ENCODE peak calls at places on chromosomes 4 and X, in seven cellular contexts. One of them, this sample, is unnamed.

GRCh38 chrX:40003071-40003981 is 94.4 kb downstream of the BCOR start:
- DNase-seq in DND-41: peak; percentile 11
- DNase-seq in OCI-LY7: no peak
- DNase-seq in AG10803: no peak
- DNase-seq in AG09309: no peak
- DNase-seq in body of pancreas: no peak
- DNase-seq in GM12865: no peak
- DNase-seq in this sample: no peak

GRCh38 chrX:319579-320125 is 1.1 kb upstream of the GTPBP6 start:
- DNase-seq in DND-41: no peak
- DNase-seq in OCI-LY7: no peak
- DNase-seq in AG10803: no peak
- DNase-seq in AG09309: no peak
- DNase-seq in body of pancreas: no peak
- DNase-seq in GM12865: no peak
- DNase-seq in this sample: no peak

GRCh38 chr4:75698162-75698962 is 25.2 kb upstream of the G3BP2 start:
- DNase-seq in DND-41: no peak
- DNase-seq in OCI-LY7: peak; percentile 53
- DNase-seq in AG10803: no peak
- DNase-seq in AG09309: no peak
- DNase-seq in body of pancreas: no peak
- DNase-seq in GM12865: peak; percentile 82
- DNase-seq in this sample: no peak

GRCh38 chr4:142406917-142407501 is 439.1 kb downstream of the INPP4B start:
- DNase-seq in DND-41: peak; percentile 29
- DNase-seq in OCI-LY7: no peak
- DNase-seq in AG10803: no peak
- DNase-seq in AG09309: no peak
- DNase-seq in body of pancreas: no peak
- DNase-seq in GM12865: no peak
- DNase-seq in this sample: no peak

GRCh38 chr4:168715889-168716288 is 219.0 kb downstream of the PALLD start:
- DNase-seq in DND-41: no peak
- DNase-seq in OCI-LY7: no peak
- DNase-seq in AG10803: no peak
- DNase-seq in AG09309: no peak
- DNase-seq in body of pancreas: no peak
- DNase-seq in GM12865: no peak
- DNase-seq in this sample: no peak

GRCh38 chrX:79572566-79572965 is 205.4 kb upstream of the ITM2A start:
- DNase-seq in DND-41: no peak
- DNase-seq in OCI-LY7: no peak
- DNase-seq in AG10803: no peak
- DNase-seq in AG09309: no peak
- DNase-seq in body of pancreas: no peak
- DNase-seq in GM12865: no peak
- DNase-seq in this sample: peak; percentile 1

GRCh38 chr4:169523796-169524195 is 88.6 kb downstream of the NEK1 start:
- DNase-seq in DND-41: no peak
- DNase-seq in OCI-LY7: no peak
- DNase-seq in AG10803: no peak
- DNase-seq in AG09309: no peak
- DNase-seq in body of pancreas: no peak
- DNase-seq in GM12865: no peak
- DNase-seq in this sample: no peak

GRCh38 chrX:20412871-20413486 is 146.3 kb upstream of the RPS6KA3 start:
- DNase-seq in DND-41: peak; percentile 58
- DNase-seq in OCI-LY7: peak; percentile 4
- DNase-seq in AG10803: no peak
- DNase-seq in AG09309: no peak
- DNase-seq in body of pancreas: no peak
- DNase-seq in GM12865: peak; percentile 73
- DNase-seq in this sample: no peak

GRCh38 chr4:29560452-29560851 is 1159.7 kb upstream of the PCDH7 start:
- DNase-seq in DND-41: no peak
- DNase-seq in OCI-LY7: no peak
- DNase-seq in AG10803: no peak
- DNase-seq in AG09309: no peak
- DNase-seq in body of pancreas: no peak
- DNase-seq in GM12865: no peak
- DNase-seq in this sample: peak; percentile 82

GRCh38 chr4:47145630-47146029 is 114.3 kb downstream of the GABRB1 start:
- DNase-seq in DND-41: no peak
- DNase-seq in OCI-LY7: no peak
- DNase-seq in AG10803: peak; percentile 4
- DNase-seq in AG09309: no peak
- DNase-seq in body of pancreas: no peak
- DNase-seq in GM12865: peak; percentile 89
- DNase-seq in this sample: peak; percentile 9

GRCh38 chrX:55867254-55867653 is 149.7 kb downstream of the RRAGB start:
- DNase-seq in DND-41: no peak
- DNase-seq in OCI-LY7: no peak
- DNase-seq in AG10803: peak; percentile 2
- DNase-seq in AG09309: no peak
- DNase-seq in body of pancreas: no peak
- DNase-seq in GM12865: peak; percentile 81
- DNase-seq in this sample: peak; percentile 52

GRCh38 chrX:51614353-51614752 is 4.4 kb downstream of the CENPVL3 start:
- DNase-seq in DND-41: no peak
- DNase-seq in OCI-LY7: peak; percentile 51
- DNase-seq in AG10803: peak; percentile 59
- DNase-seq in AG09309: peak; percentile 11
- DNase-seq in body of pancreas: no peak
- DNase-seq in GM12865: peak; percentile 3
- DNase-seq in this sample: peak; percentile 0

GRCh38 chrX:3527811-3528210 is 181.4 kb upstream of the MXRA5 start:
- DNase-seq in DND-41: no peak
- DNase-seq in OCI-LY7: no peak
- DNase-seq in AG10803: no peak
- DNase-seq in AG09309: no peak
- DNase-seq in body of pancreas: no peak
- DNase-seq in GM12865: no peak
- DNase-seq in this sample: no peak

GRCh38 chr4:30722916-30723270 is 2.7 kb downstream of the PCDH7 start:
- DNase-seq in DND-41: no peak
- DNase-seq in OCI-LY7: no peak
- DNase-seq in AG10803: no peak
- DNase-seq in AG09309: no peak
- DNase-seq in body of pancreas: no peak
- DNase-seq in GM12865: no peak
- DNase-seq in this sample: no peak

GRCh38 chr4:113958766-113959540 is 20.5 kb downstream of the ARSJ start:
- DNase-seq in DND-41: no peak
- DNase-seq in OCI-LY7: no peak
- DNase-seq in AG10803: peak; percentile 96
- DNase-seq in AG09309: peak; percentile 85
- DNase-seq in body of pancreas: no peak
- DNase-seq in GM12865: peak; percentile 10
- DNase-seq in this sample: peak; percentile 95

GRCh38 chrX:108072746-108073145 is 18.6 kb downstream of the PSMD10 start:
- DNase-seq in DND-41: no peak
- DNase-seq in OCI-LY7: no peak
- DNase-seq in AG10803: no peak
- DNase-seq in AG09309: no peak
- DNase-seq in body of pancreas: no peak
- DNase-seq in GM12865: no peak
- DNase-seq in this sample: no peak

GRCh38 chrX:11725631-11726442 is 32.2 kb upstream of the MSL3 start:
- DNase-seq in DND-41: no peak
- DNase-seq in OCI-LY7: no peak
- DNase-seq in AG10803: no peak
- DNase-seq in AG09309: no peak
- DNase-seq in body of pancreas: no peak
- DNase-seq in GM12865: no peak
- DNase-seq in this sample: no peak

GRCh38 chrX:11728556-11728955 is 29.5 kb upstream of the MSL3 start:
- DNase-seq in DND-41: no peak
- DNase-seq in OCI-LY7: no peak
- DNase-seq in AG10803: no peak
- DNase-seq in AG09309: no peak
- DNase-seq in body of pancreas: no peak
- DNase-seq in GM12865: no peak
- DNase-seq in this sample: no peak

GRCh38 chrX:11722304-11722703 is 35.7 kb upstream of the MSL3 start:
- DNase-seq in DND-41: no peak
- DNase-seq in OCI-LY7: no peak
- DNase-seq in AG10803: no peak
- DNase-seq in AG09309: no peak
- DNase-seq in body of pancreas: no peak
- DNase-seq in GM12865: no peak
- DNase-seq in this sample: no peak

GRCh38 chrX:11724122-11725017 is 33.7 kb upstream of the MSL3 start:
- DNase-seq in DND-41: peak; percentile 4
- DNase-seq in OCI-LY7: peak; percentile 29
- DNase-seq in AG10803: peak; percentile 30
- DNase-seq in AG09309: peak; percentile 1
- DNase-seq in body of pancreas: no peak
- DNase-seq in GM12865: peak; percentile 53
- DNase-seq in this sample: no peak
- TF ChIP-seq CTCF in DND-41: peak; percentile 59
- TF ChIP-seq CTCF in OCI-LY7: peak; percentile 82
- TF ChIP-seq CTCF in AG10803: peak; percentile 71
- TF ChIP-seq CTCF in AG09309: peak; percentile 68
- TF ChIP-seq CTCF in body of pancreas: peak; percentile 49
- TF ChIP-seq CTCF in GM12865: peak; percentile 58
- TF ChIP-seq CTCF in this sample: peak; percentile 68

GRCh38 chr4:8442596-8443358 is 2.2 kb downstream of the TRMT44 start:
- DNase-seq in DND-41: no peak
- DNase-seq in OCI-LY7: no peak
- DNase-seq in AG10803: no peak
- DNase-seq in AG09309: no peak
- DNase-seq in body of pancreas: no peak
- DNase-seq in GM12865: no peak
- DNase-seq in this sample: no peak
- H3K4me3 ChIP-seq in DND-41: no peak overlapping the region
- H3K4me3 ChIP-seq in OCI-LY7: peak overlapping the region; percentile 98
- H3K4me3 ChIP-seq in AG10803: no peak overlapping the region
- H3K4me3 ChIP-seq in AG09309: no peak overlapping the region
- H3K4me3 ChIP-seq in body of pancreas: no peak overlapping the region
- H3K4me3 ChIP-seq in GM12865: no peak overlapping the region
- H3K4me3 ChIP-seq in this sample: peak overlapping the region; percentile 96

GRCh38 chr4:73448448-73449203 is 12.6 kb downstream of the AFP start:
- DNase-seq in DND-41: no peak
- DNase-seq in OCI-LY7: no peak
- DNase-seq in AG10803: no peak
- DNase-seq in AG09309: no peak
- DNase-seq in body of pancreas: no peak
- DNase-seq in GM12865: no peak
- DNase-seq in this sample: no peak
- TF ChIP-seq CTCF in DND-41: no peak
- TF ChIP-seq CTCF in OCI-LY7: no peak
- TF ChIP-seq CTCF in AG10803: no peak
- TF ChIP-seq CTCF in AG09309: no peak
- TF ChIP-seq CTCF in body of pancreas: no peak
- TF ChIP-seq CTCF in GM12865: no peak
- TF ChIP-seq CTCF in this sample: no peak

GRCh38 chr4:79621061-79621460 is 213.0 kb upstream of the GK2 start:
- DNase-seq in DND-41: no peak
- DNase-seq in OCI-LY7: no peak
- DNase-seq in AG10803: no peak
- DNase-seq in AG09309: no peak
- DNase-seq in body of pancreas: no peak
- DNase-seq in GM12865: no peak
- DNase-seq in this sample: no peak

GRCh38 chr4:79620627-79621026 is 212.6 kb upstream of the GK2 start:
- DNase-seq in DND-41: no peak
- DNase-seq in OCI-LY7: no peak
- DNase-seq in AG10803: no peak
- DNase-seq in AG09309: no peak
- DNase-seq in body of pancreas: no peak
- DNase-seq in GM12865: no peak
- DNase-seq in this sample: no peak

GRCh38 chr4:79626102-79626501 is 218.1 kb upstream of the GK2 start:
- DNase-seq in DND-41: no peak
- DNase-seq in OCI-LY7: no peak
- DNase-seq in AG10803: no peak
- DNase-seq in AG09309: no peak
- DNase-seq in body of pancreas: no peak
- DNase-seq in GM12865: no peak
- DNase-seq in this sample: no peak

GRCh38 chr4:79623125-79623905 is 215.3 kb upstream of the GK2 start:
- DNase-seq in DND-41: no peak
- DNase-seq in OCI-LY7: no peak
- DNase-seq in AG10803: peak; percentile 25
- DNase-seq in AG09309: no peak
- DNase-seq in body of pancreas: no peak
- DNase-seq in GM12865: no peak
- DNase-seq in this sample: no peak
- H3K4me3 ChIP-seq in DND-41: no peak overlapping the region
- H3K4me3 ChIP-seq in OCI-LY7: no peak overlapping the region
- H3K4me3 ChIP-seq in AG10803: peak overlapping the region; percentile 5
- H3K4me3 ChIP-seq in AG09309: no peak overlapping the region
- H3K4me3 ChIP-seq in body of pancreas: no peak overlapping the region
- H3K4me3 ChIP-seq in GM12865: no peak overlapping the region
- H3K4me3 ChIP-seq in this sample: no peak overlapping the region

DNA sequence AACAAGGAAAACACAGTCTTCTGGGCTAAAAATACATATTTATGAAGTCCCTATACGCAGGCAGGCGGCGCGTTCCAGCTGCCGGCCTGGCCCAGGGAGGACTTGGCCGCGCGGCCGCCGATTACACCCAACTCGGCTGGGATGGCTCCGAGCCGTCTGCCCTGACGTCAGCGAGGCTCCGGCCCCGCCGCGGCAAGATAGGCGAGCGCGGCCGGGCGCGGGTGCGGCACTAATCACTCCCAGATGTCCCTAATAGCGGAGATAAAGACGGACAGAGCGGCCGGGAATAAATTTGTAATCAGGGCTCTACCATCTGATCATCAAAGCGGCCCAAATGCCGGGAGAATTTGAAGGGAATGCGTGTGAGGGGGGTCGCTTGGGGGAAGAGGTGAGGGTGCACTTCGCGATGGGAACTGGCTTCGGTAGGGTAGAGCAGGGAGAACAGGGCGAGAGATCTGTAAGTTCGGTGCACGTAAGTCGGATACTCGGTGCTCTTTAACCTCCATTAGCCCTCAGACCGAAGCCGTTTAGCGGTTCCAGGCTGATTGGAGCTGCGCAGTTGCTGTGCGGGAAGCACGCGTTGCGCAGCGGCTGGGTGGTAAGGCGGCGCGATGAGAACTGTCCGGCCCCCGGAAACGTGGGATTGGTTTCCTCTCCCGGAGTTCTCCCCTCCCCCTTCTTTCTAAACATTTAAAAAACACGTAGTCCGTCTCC is 7.7 kb downstream of the HAND2 start:
- DNase-seq in DND-41: no peak
- DNase-seq in OCI-LY7: no peak
- DNase-seq in AG10803: peak; percentile 89
- DNase-seq in AG09309: peak; percentile 54
- DNase-seq in body of pancreas: peak; percentile 61
- DNase-seq in GM12865: no peak
- DNase-seq in this sample: no peak
- TF ChIP-seq CTCF in DND-41: no peak
- TF ChIP-seq CTCF in OCI-LY7: no peak
- TF ChIP-seq CTCF in AG10803: peak; percentile 28
- TF ChIP-seq CTCF in AG09309: no peak
- TF ChIP-seq CTCF in body of pancreas: no peak
- TF ChIP-seq CTCF in GM12865: no peak
- TF ChIP-seq CTCF in this sample: no peak

DNA sequence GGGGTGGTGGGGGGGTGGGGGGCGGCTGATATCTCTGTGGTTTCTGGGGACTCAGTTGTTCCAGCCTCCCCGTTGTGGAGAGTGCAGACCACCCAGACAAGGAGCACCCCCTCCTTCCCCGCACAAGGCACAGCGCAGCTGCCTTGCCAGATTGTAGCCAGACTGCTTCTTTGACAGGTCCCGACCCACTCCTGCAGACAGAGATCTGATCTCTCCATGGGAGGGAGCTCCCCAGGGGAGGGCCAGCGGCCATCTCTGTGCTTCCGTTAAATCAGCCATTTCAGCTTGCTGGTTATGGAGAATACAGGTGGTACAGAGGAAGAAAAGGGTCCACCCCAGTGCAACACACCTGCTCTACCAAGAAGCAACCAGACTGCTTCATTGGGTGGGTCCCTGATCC is 80.8 kb downstream of the FGF16 start:
- DNase-seq in DND-41: no peak
- DNase-seq in OCI-LY7: no peak
- DNase-seq in AG10803: no peak
- DNase-seq in AG09309: no peak
- DNase-seq in body of pancreas: no peak
- DNase-seq in GM12865: no peak
- DNase-seq in this sample: no peak
- H3K4me3 ChIP-seq in DND-41: no peak overlapping the region
- H3K4me3 ChIP-seq in OCI-LY7: no peak overlapping the region
- H3K4me3 ChIP-seq in AG10803: no peak overlapping the region
- H3K4me3 ChIP-seq in AG09309: no peak overlapping the region
- H3K4me3 ChIP-seq in body of pancreas: no peak overlapping the region
- H3K4me3 ChIP-seq in GM12865: no peak overlapping the region
- H3K4me3 ChIP-seq in this sample: no peak overlapping the region

This sample was measured in epithelial cell of proximal tubule.